ENCODE peak calls at places on chromosomes 11 and 22, in eight cellular contexts. One of them, this sample, is unnamed.

GRCh38 chr11:64340671-64341335 is 799 bp downstream of the CCDC88B start:
- DNase-seq in tibial nerve: no peak
- DNase-seq in heart right ventricle: peak; percentile 61
- DNase-seq in endothelial cell of umbilical vein: peak; percentile 28
- DNase-seq in transverse colon: peak; percentile 87
- DNase-seq in kidney: peak; percentile 85
- DNase-seq in DND-41: peak; percentile 47
- DNase-seq in CD8-positive, alpha-beta T cell: peak; percentile 84
- DNase-seq in this sample: no peak

GRCh38 chr11:45170484-45170883 is 24.0 kb downstream of the PRDM11 start:
- DNase-seq in heart right ventricle: no peak
- DNase-seq in kidney: no peak
- DNase-seq in transverse colon: no peak
- DNase-seq in CD8-positive, alpha-beta T cell: no peak
- DNase-seq in tibial nerve: no peak
- DNase-seq in DND-41: no peak
- DNase-seq in endothelial cell of umbilical vein: no peak
- DNase-seq in this sample: no peak

GRCh38 chr11:29263971-29264682 is 752.7 kb downstream of the KCNA4 start:
- DNase-seq in CD8-positive, alpha-beta T cell: no peak
- DNase-seq in transverse colon: no peak
- DNase-seq in tibial nerve: no peak
- DNase-seq in DND-41: no peak
- DNase-seq in kidney: no peak
- DNase-seq in endothelial cell of umbilical vein: no peak
- DNase-seq in heart right ventricle: no peak
- DNase-seq in this sample: no peak

GRCh38 chr11:20397281-20397680 is 9.8 kb downstream of the PRMT3 start:
- DNase-seq in CD8-positive, alpha-beta T cell: no peak
- DNase-seq in kidney: no peak
- DNase-seq in endothelial cell of umbilical vein: peak; percentile 41
- DNase-seq in heart right ventricle: no peak
- DNase-seq in transverse colon: no peak
- DNase-seq in tibial nerve: no peak
- DNase-seq in DND-41: peak; percentile 29
- DNase-seq in this sample: no peak

GRCh38 chr22:38176170-38176741 is 5.4 kb downstream of the PLA2G6 start:
- DNase-seq in DND-41: no peak
- DNase-seq in transverse colon: peak; percentile 56
- DNase-seq in kidney: peak; percentile 92
- DNase-seq in tibial nerve: peak; percentile 43
- DNase-seq in endothelial cell of umbilical vein: peak; percentile 99
- DNase-seq in heart right ventricle: peak; percentile 80
- DNase-seq in CD8-positive, alpha-beta T cell: peak; percentile 48
- DNase-seq in this sample: peak; percentile 86

GRCh38 chr22:48957311-48957986 is 870.2 kb downstream of the BRD1 start:
- DNase-seq in kidney: no peak
- DNase-seq in DND-41: no peak
- DNase-seq in transverse colon: peak; percentile 1
- DNase-seq in tibial nerve: no peak
- DNase-seq in CD8-positive, alpha-beta T cell: no peak
- DNase-seq in endothelial cell of umbilical vein: no peak
- DNase-seq in heart right ventricle: no peak
- DNase-seq in this sample: no peak

GRCh38 chr11:11620966-11621880 is 582 bp downstream of the GALNT18 start:
- DNase-seq in endothelial cell of umbilical vein: peak; percentile 5
- DNase-seq in DND-41: no peak
- DNase-seq in tibial nerve: no peak
- DNase-seq in heart right ventricle: peak; percentile 50
- DNase-seq in transverse colon: peak; percentile 31
- DNase-seq in kidney: peak; percentile 80
- DNase-seq in CD8-positive, alpha-beta T cell: no peak
- DNase-seq in this sample: peak; percentile 58

GRCh38 chr22:29520851-29521250 is 32.7 kb downstream of the THOC5 start:
- DNase-seq in transverse colon: no peak
- DNase-seq in DND-41: no peak
- DNase-seq in endothelial cell of umbilical vein: peak; percentile 94
- DNase-seq in CD8-positive, alpha-beta T cell: no peak
- DNase-seq in heart right ventricle: no peak
- DNase-seq in tibial nerve: no peak
- DNase-seq in kidney: no peak
- DNase-seq in this sample: no peak

GRCh38 chr11:61732705-61733104 is 19.7 kb upstream of the MYRF start:
- DNase-seq in heart right ventricle: no peak
- DNase-seq in transverse colon: no peak
- DNase-seq in DND-41: no peak
- DNase-seq in tibial nerve: no peak
- DNase-seq in kidney: no peak
- DNase-seq in endothelial cell of umbilical vein: no peak
- DNase-seq in CD8-positive, alpha-beta T cell: no peak
- DNase-seq in this sample: no peak

GRCh38 chr11:120125005-120125404 is 12.9 kb downstream of the TRIM29 start:
- DNase-seq in DND-41: no peak
- DNase-seq in CD8-positive, alpha-beta T cell: no peak
- DNase-seq in kidney: peak; percentile 84
- DNase-seq in tibial nerve: no peak
- DNase-seq in heart right ventricle: no peak
- DNase-seq in transverse colon: peak; percentile 37
- DNase-seq in endothelial cell of umbilical vein: no peak
- DNase-seq in this sample: no peak

GRCh38 chr22:38291201-38291777 is 18.5 kb upstream of the TMEM184B start:
- DNase-seq in kidney: no peak
- DNase-seq in transverse colon: no peak
- DNase-seq in CD8-positive, alpha-beta T cell: no peak
- DNase-seq in tibial nerve: no peak
- DNase-seq in DND-41: no peak
- DNase-seq in endothelial cell of umbilical vein: no peak
- DNase-seq in heart right ventricle: no peak
- DNase-seq in this sample: no peak

GRCh38 chr11:72641900-72642814 is 32.1 kb downstream of the PDE2A start:
- DNase-seq in CD8-positive, alpha-beta T cell: peak; percentile 11
- DNase-seq in heart right ventricle: peak; percentile 63
- DNase-seq in endothelial cell of umbilical vein: peak; percentile 33
- DNase-seq in transverse colon: peak; percentile 48
- DNase-seq in DND-41: no peak
- DNase-seq in kidney: peak; percentile 83
- DNase-seq in tibial nerve: no peak
- DNase-seq in this sample: peak; percentile 51

GRCh38 chr22:20244744-20245576 is 23.2 kb downstream of the RTN4R start:
- DNase-seq in endothelial cell of umbilical vein: no peak
- DNase-seq in heart right ventricle: no peak
- DNase-seq in kidney: no peak
- DNase-seq in DND-41: peak; percentile 82
- DNase-seq in tibial nerve: no peak
- DNase-seq in CD8-positive, alpha-beta T cell: peak; percentile 77
- DNase-seq in transverse colon: peak; percentile 17
- DNase-seq in this sample: no peak

GRCh38 chr22:17971711-17972110 is 52.6 kb downstream of the MICAL3 start:
- DNase-seq in CD8-positive, alpha-beta T cell: no peak
- DNase-seq in transverse colon: no peak
- DNase-seq in DND-41: no peak
- DNase-seq in endothelial cell of umbilical vein: no peak
- DNase-seq in kidney: no peak
- DNase-seq in tibial nerve: no peak
- DNase-seq in heart right ventricle: no peak
- DNase-seq in this sample: no peak

GRCh38 chr22:23128269-23129108 is 13.3 kb downstream of the RSPH14 start:
- DNase-seq in transverse colon: peak; percentile 79
- DNase-seq in CD8-positive, alpha-beta T cell: peak; percentile 84
- DNase-seq in tibial nerve: peak; percentile 54
- DNase-seq in DND-41: peak; percentile 77
- DNase-seq in heart right ventricle: peak; percentile 57
- DNase-seq in kidney: no peak
- DNase-seq in endothelial cell of umbilical vein: peak; percentile 64
- DNase-seq in this sample: peak; percentile 59

GRCh38 chr11:71180694-71181466 is 71.5 kb downstream of the SHANK2 start:
- DNase-seq in heart right ventricle: no peak
- DNase-seq in kidney: peak; percentile 46
- DNase-seq in DND-41: no peak
- DNase-seq in transverse colon: no peak
- DNase-seq in tibial nerve: no peak
- DNase-seq in endothelial cell of umbilical vein: no peak
- DNase-seq in CD8-positive, alpha-beta T cell: no peak
- DNase-seq in this sample: no peak

GRCh38 chr11:130413383-130414106 is 14.9 kb downstream of the ADAMTS8 start:
- DNase-seq in CD8-positive, alpha-beta T cell: no peak
- DNase-seq in transverse colon: no peak
- DNase-seq in heart right ventricle: no peak
- DNase-seq in kidney: no peak
- DNase-seq in tibial nerve: no peak
- DNase-seq in endothelial cell of umbilical vein: no peak
- DNase-seq in DND-41: no peak
- DNase-seq in this sample: no peak

GRCh38 chr22:49934891-49935557 is 16.6 kb downstream of the CRELD2 start:
- DNase-seq in kidney: peak; percentile 98
- DNase-seq in transverse colon: peak; percentile 92
- DNase-seq in heart right ventricle: peak; percentile 92
- DNase-seq in tibial nerve: peak; percentile 62
- DNase-seq in DND-41: peak; percentile 84
- DNase-seq in endothelial cell of umbilical vein: peak; percentile 44
- DNase-seq in CD8-positive, alpha-beta T cell: peak; percentile 90
- DNase-seq in this sample: peak; percentile 90

GRCh38 chr11:71244116-71244815 is 8.1 kb downstream of the SHANK2 start:
- DNase-seq in tibial nerve: no peak
- DNase-seq in CD8-positive, alpha-beta T cell: no peak
- DNase-seq in kidney: no peak
- DNase-seq in heart right ventricle: no peak
- DNase-seq in DND-41: no peak
- DNase-seq in endothelial cell of umbilical vein: no peak
- DNase-seq in transverse colon: no peak
- DNase-seq in this sample: no peak

GRCh38 chr22:20844055-20845037 is 14.3 kb downstream of the PI4KA start:
- DNase-seq in tibial nerve: no peak
- DNase-seq in endothelial cell of umbilical vein: no peak
- DNase-seq in transverse colon: no peak
- DNase-seq in kidney: no peak
- DNase-seq in CD8-positive, alpha-beta T cell: no peak
- DNase-seq in heart right ventricle: no peak
- DNase-seq in DND-41: no peak
- DNase-seq in this sample: no peak

GRCh38 chr11:131649861-131650260 is 279.4 kb downstream of the NTM start:
- DNase-seq in transverse colon: no peak
- DNase-seq in DND-41: peak; percentile 55
- DNase-seq in tibial nerve: no peak
- DNase-seq in CD8-positive, alpha-beta T cell: no peak
- DNase-seq in heart right ventricle: no peak
- DNase-seq in endothelial cell of umbilical vein: no peak
- DNase-seq in kidney: no peak
- DNase-seq in this sample: no peak

GRCh38 chr22:48700566-48701295 is 1126.9 kb downstream of the BRD1 start:
- DNase-seq in tibial nerve: no peak
- DNase-seq in transverse colon: no peak
- DNase-seq in CD8-positive, alpha-beta T cell: no peak
- DNase-seq in DND-41: no peak
- DNase-seq in kidney: peak; percentile 55
- DNase-seq in heart right ventricle: no peak
- DNase-seq in endothelial cell of umbilical vein: no peak
- DNase-seq in this sample: no peak

DNA sequence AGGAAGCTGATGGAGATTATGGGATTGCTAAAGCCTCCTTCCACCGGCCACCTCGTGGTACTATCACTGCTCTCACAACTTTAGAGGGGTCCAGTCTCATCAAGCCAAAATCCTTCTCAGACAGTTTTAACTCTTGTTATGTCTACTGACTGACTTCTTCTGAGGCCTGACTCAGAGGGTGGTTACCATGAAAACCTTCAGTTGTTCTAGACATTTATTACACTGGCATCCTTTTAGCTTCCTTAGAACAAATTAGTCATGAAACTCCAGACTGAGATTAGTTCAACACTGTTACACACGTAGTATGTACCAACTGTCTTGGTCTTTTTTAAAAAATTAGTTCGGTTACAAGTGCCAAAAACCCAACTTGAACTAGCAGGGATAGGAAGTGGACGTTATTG is 7.5 kb downstream of the DIXDC1 start:
- DNase-seq in CD8-positive, alpha-beta T cell: no peak
- DNase-seq in transverse colon: no peak
- DNase-seq in endothelial cell of umbilical vein: peak; percentile 96
- DNase-seq in DND-41: no peak
- DNase-seq in heart right ventricle: no peak
- DNase-seq in tibial nerve: no peak
- DNase-seq in kidney: no peak
- DNase-seq in this sample: no peak
- H3K27ac ChIP-seq in CD8-positive, alpha-beta T cell: no peak overlapping the region
- H3K27ac ChIP-seq in transverse colon: peak overlapping the region; percentile 47
- H3K27ac ChIP-seq in endothelial cell of umbilical vein: peak overlapping the region; percentile 89
- H3K27ac ChIP-seq in DND-41: no peak overlapping the region
- H3K27ac ChIP-seq in heart right ventricle: no peak overlapping the region
- H3K27ac ChIP-seq in tibial nerve: no peak overlapping the region
- H3K27ac ChIP-seq in kidney: no peak overlapping the region
- H3K27ac ChIP-seq in this sample: peak overlapping the region; percentile 32

GRCh38 chr11:68036141-68036716 is 2.6 kb upstream of the TCIRG1 start:
- DNase-seq in heart right ventricle: peak; percentile 29
- DNase-seq in kidney: peak; percentile 78
- DNase-seq in transverse colon: no peak
- DNase-seq in tibial nerve: no peak
- DNase-seq in CD8-positive, alpha-beta T cell: no peak
- DNase-seq in endothelial cell of umbilical vein: no peak
- DNase-seq in DND-41: no peak
- DNase-seq in this sample: no peak
- H3K27ac ChIP-seq in heart right ventricle: peak overlapping the region; percentile 90
- H3K27ac ChIP-seq in kidney: peak overlapping the region; percentile 79
- H3K27ac ChIP-seq in transverse colon: peak overlapping the region; percentile 93
- H3K27ac ChIP-seq in tibial nerve: no peak overlapping the region
- H3K27ac ChIP-seq in CD8-positive, alpha-beta T cell: no peak overlapping the region
- H3K27ac ChIP-seq in endothelial cell of umbilical vein: no peak overlapping the region
- H3K27ac ChIP-seq in DND-41: no peak overlapping the region
- H3K27ac ChIP-seq in this sample: peak overlapping the region; percentile 94

DNA sequence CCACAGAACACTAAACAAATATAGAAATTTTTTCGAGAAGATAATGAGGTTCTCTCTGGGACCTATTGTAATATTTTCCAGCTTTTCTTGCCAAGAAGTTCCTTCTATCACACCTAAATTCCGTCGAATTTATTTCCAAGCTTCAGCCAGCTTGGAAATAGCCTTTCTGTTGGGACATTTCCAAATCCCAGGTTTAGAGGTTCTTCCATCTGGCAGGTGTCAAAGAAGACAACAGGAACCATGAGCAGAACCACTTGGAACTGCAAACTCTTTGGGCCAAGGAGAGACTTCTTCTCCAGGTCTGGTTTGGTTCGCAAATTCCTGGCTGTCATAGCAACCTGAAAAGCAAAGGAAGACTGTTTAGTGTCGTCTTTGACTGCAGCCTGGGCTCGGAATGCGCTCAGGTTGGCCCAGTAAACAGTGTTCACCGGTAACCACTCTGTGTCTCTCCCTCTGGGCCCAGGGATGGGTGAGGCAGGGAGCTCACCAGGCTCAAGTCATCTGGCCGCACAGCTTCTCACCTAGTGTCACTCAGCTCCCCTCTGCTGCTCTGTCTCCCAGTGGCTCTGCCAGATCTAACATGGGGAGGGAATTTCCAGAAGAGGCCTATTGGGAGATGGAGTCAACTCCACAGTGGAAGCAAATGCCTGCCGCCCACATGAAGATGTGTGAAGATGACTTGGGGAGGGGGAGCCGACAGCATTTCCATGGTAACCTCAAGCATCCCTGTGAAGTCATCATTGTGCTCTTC is 11.8 kb upstream of the CLMP start:
- DNase-seq in tibial nerve: no peak
- DNase-seq in endothelial cell of umbilical vein: no peak
- DNase-seq in transverse colon: no peak
- DNase-seq in heart right ventricle: no peak
- DNase-seq in kidney: no peak
- DNase-seq in DND-41: no peak
- DNase-seq in CD8-positive, alpha-beta T cell: no peak
- DNase-seq in this sample: no peak
- H3K27ac ChIP-seq in tibial nerve: peak overlapping the region; percentile 2
- H3K27ac ChIP-seq in endothelial cell of umbilical vein: no peak overlapping the region
- H3K27ac ChIP-seq in transverse colon: peak overlapping the region; percentile 65
- H3K27ac ChIP-seq in heart right ventricle: no peak overlapping the region
- H3K27ac ChIP-seq in kidney: no peak overlapping the region
- H3K27ac ChIP-seq in DND-41: no peak overlapping the region
- H3K27ac ChIP-seq in CD8-positive, alpha-beta T cell: no peak overlapping the region
- H3K27ac ChIP-seq in this sample: no peak overlapping the region

GRCh38 chr11:108680267-108680666 is 15.4 kb downstream of the DDX10 start:
- DNase-seq in endothelial cell of umbilical vein: no peak
- DNase-seq in tibial nerve: no peak
- DNase-seq in kidney: no peak
- DNase-seq in DND-41: no peak
- DNase-seq in transverse colon: no peak
- DNase-seq in heart right ventricle: no peak
- DNase-seq in CD8-positive, alpha-beta T cell: no peak
- DNase-seq in this sample: no peak
- H3K27ac ChIP-seq in endothelial cell of umbilical vein: no peak overlapping the region
- H3K27ac ChIP-seq in tibial nerve: no peak overlapping the region
- H3K27ac ChIP-seq in kidney: no peak overlapping the region
- H3K27ac ChIP-seq in DND-41: no peak overlapping the region
- H3K27ac ChIP-seq in transverse colon: no peak overlapping the region
- H3K27ac ChIP-seq in heart right ventricle: no peak overlapping the region
- H3K27ac ChIP-seq in CD8-positive, alpha-beta T cell: no peak overlapping the region
- H3K27ac ChIP-seq in this sample: no peak overlapping the region